ENCODE peak calls at places on chromosomes 13 and 19, in seven cellular contexts. One of them, this sample, is unnamed.

GRCh38 chr13:42119875-42120274 is 71.4 kb downstream of the DGKH start:
- DNase-seq in WERI-Rb-1: no peak
- DNase-seq in GM23248: no peak
- DNase-seq in trophoblast cell: no peak
- DNase-seq in left ventricle myocardium inferior: no peak
- DNase-seq in effector memory CD4-positive, alpha-beta T cell: no peak
- DNase-seq in GM04504: no peak
- DNase-seq in this sample: no peak

GRCh38 chr19:3282155-3282554 is 57.7 kb downstream of the CELF5 start:
- DNase-seq in effector memory CD4-positive, alpha-beta T cell: no peak
- DNase-seq in left ventricle myocardium inferior: no peak
- DNase-seq in GM04504: no peak
- DNase-seq in WERI-Rb-1: no peak
- DNase-seq in trophoblast cell: no peak
- DNase-seq in GM23248: no peak
- DNase-seq in this sample: no peak

GRCh38 chr19:6424190-6424938 is at the start of gene KHSRP:
- DNase-seq in GM04504: no peak
- DNase-seq in trophoblast cell: no peak
- DNase-seq in WERI-Rb-1: no peak
- DNase-seq in GM23248: peak; percentile 42
- DNase-seq in left ventricle myocardium inferior: no peak
- DNase-seq in effector memory CD4-positive, alpha-beta T cell: peak; percentile 13
- DNase-seq in this sample: peak; percentile 13

GRCh38 chr13:20825476-20825875 is 51.7 kb upstream of the EEF1AKMT1 start:
- DNase-seq in GM04504: no peak
- DNase-seq in GM23248: peak; percentile 27
- DNase-seq in WERI-Rb-1: no peak
- DNase-seq in left ventricle myocardium inferior: no peak
- DNase-seq in trophoblast cell: peak; percentile 50
- DNase-seq in effector memory CD4-positive, alpha-beta T cell: no peak
- DNase-seq in this sample: peak; percentile 61

GRCh38 chr19:31350693-31351211 is 1.5 kb upstream of the TSHZ3 start:
- DNase-seq in WERI-Rb-1: peak; percentile 35
- DNase-seq in effector memory CD4-positive, alpha-beta T cell: no peak
- DNase-seq in GM04504: no peak
- DNase-seq in trophoblast cell: peak; percentile 26
- DNase-seq in left ventricle myocardium inferior: peak; percentile 68
- DNase-seq in GM23248: peak; percentile 87
- DNase-seq in this sample: peak; percentile 50

GRCh38 chr13:64697226-64697625 is 2532.9 kb downstream of the PCDH9 start:
- DNase-seq in trophoblast cell: no peak
- DNase-seq in GM23248: no peak
- DNase-seq in effector memory CD4-positive, alpha-beta T cell: no peak
- DNase-seq in left ventricle myocardium inferior: no peak
- DNase-seq in GM04504: no peak
- DNase-seq in WERI-Rb-1: no peak
- DNase-seq in this sample: no peak

GRCh38 chr13:33466262-33466661 is 180.7 kb upstream of the STARD13 start:
- DNase-seq in WERI-Rb-1: no peak
- DNase-seq in GM04504: no peak
- DNase-seq in GM23248: no peak
- DNase-seq in left ventricle myocardium inferior: no peak
- DNase-seq in trophoblast cell: no peak
- DNase-seq in effector memory CD4-positive, alpha-beta T cell: no peak
- DNase-seq in this sample: no peak

GRCh38 chr19:58154287-58154678 is 3.7 kb upstream of the ZNF329 start:
- DNase-seq in trophoblast cell: peak; percentile 19
- DNase-seq in effector memory CD4-positive, alpha-beta T cell: no peak
- DNase-seq in WERI-Rb-1: peak; percentile 16
- DNase-seq in GM04504: peak; percentile 26
- DNase-seq in left ventricle myocardium inferior: peak; percentile 34
- DNase-seq in GM23248: peak; percentile 75
- DNase-seq in this sample: peak; percentile 70

GRCh38 chr19:19067276-19068072 is 3.7 kb downstream of the SLC25A42 start:
- DNase-seq in WERI-Rb-1: no peak
- DNase-seq in effector memory CD4-positive, alpha-beta T cell: no peak
- DNase-seq in left ventricle myocardium inferior: no peak
- DNase-seq in GM23248: peak; percentile 68
- DNase-seq in trophoblast cell: no peak
- DNase-seq in GM04504: no peak
- DNase-seq in this sample: no peak

GRCh38 chr13:112073245-112074138 is 6.5 kb downstream of the SOX1 start:
- DNase-seq in left ventricle myocardium inferior: no peak
- DNase-seq in effector memory CD4-positive, alpha-beta T cell: no peak
- DNase-seq in trophoblast cell: no peak
- DNase-seq in GM04504: no peak
- DNase-seq in GM23248: no peak
- DNase-seq in WERI-Rb-1: no peak
- DNase-seq in this sample: no peak

GRCh38 chr13:111411186-111411858 is 90.9 kb downstream of the TEX29 start:
- DNase-seq in GM04504: no peak
- DNase-seq in left ventricle myocardium inferior: no peak
- DNase-seq in effector memory CD4-positive, alpha-beta T cell: no peak
- DNase-seq in GM23248: no peak
- DNase-seq in trophoblast cell: no peak
- DNase-seq in WERI-Rb-1: no peak
- DNase-seq in this sample: no peak

GRCh38 chr19:5623397-5624153 is 692 bp downstream of the SAFB start:
- DNase-seq in left ventricle myocardium inferior: no peak
- DNase-seq in GM04504: no peak
- DNase-seq in GM23248: no peak
- DNase-seq in effector memory CD4-positive, alpha-beta T cell: no peak
- DNase-seq in trophoblast cell: no peak
- DNase-seq in WERI-Rb-1: no peak
- DNase-seq in this sample: no peak

GRCh38 chr19:20662421-20663105 is 1.2 kb upstream of the ZNF626 start:
- DNase-seq in GM23248: no peak
- DNase-seq in left ventricle myocardium inferior: no peak
- DNase-seq in effector memory CD4-positive, alpha-beta T cell: no peak
- DNase-seq in trophoblast cell: peak; percentile 31
- DNase-seq in WERI-Rb-1: no peak
- DNase-seq in GM04504: no peak
- DNase-seq in this sample: no peak